ENCODE peak calls at places on chromosome 22, in four cellular contexts. J, H, T and O are unnamed samples.

GRCh38 chr22:36467042-36467810 is 14.2 kb downstream of the TXN2 start:
- DNase-seq in J (no peak), H (no peak), T (peak; percentile 88), O (no peak)

GRCh38 chr22:45731798-45732495 is 60.3 kb downstream of the ATXN10 start:
- DNase-seq in J (no peak), H (no peak), T (peak; percentile 51), O (no peak)

GRCh38 chr22:47927811-47928210 is 1165.4 kb downstream of the TBC1D22A start:
- DNase-seq in J (no peak), H (no peak), T (no peak), O (no peak)

GRCh38 chr22:21101877-21102638 is 56.3 kb downstream of the LRRC74B start:
- DNase-seq in J (no peak), H (no peak), T (no peak), O (no peak)

GRCh38 chr22:37898441-37899181 is 7.5 kb upstream of the MICALL1 start:
- DNase-seq in J (no peak), H (no peak), T (peak; percentile 39), O (no peak)

GRCh38 chr22:35552186-35552842 is 11.7 kb downstream of the RASD2 start:
- DNase-seq in J (no peak), H (peak; percentile 86), T (peak; percentile 35), O (peak; percentile 96)

GRCh38 chr22:49934144-49934890 is 15.9 kb downstream of the CRELD2 start:
- DNase-seq in J (no peak), H (peak; percentile 51), T (peak; percentile 51), O (peak; percentile 45)

GRCh38 chr22:24170632-24171031 is 10.7 kb upstream of the SUSD2 start:
- DNase-seq in J (no peak), H (no peak), T (no peak), O (no peak)